ENCODE peak calls at places on chromosome 14, in six cellular contexts. V is fibroblast of lung; Q is fibroblast of the aortic adventitia; D is ovary; F is B cell; B is CD4-positive, alpha-beta T cell. N is an unnamed sample.

GRCh38 chr14:36477266-36477665 is 42.8 kb downstream of the NKX2-1 start:
- DNase-seq in V (peak), Q (no peak), D (no peak), F (no peak), B (no peak), N (no peak)

GRCh38 chr14:35858521-35859209 is 32.5 kb downstream of the BRMS1L start:
- DNase-seq in V (peak), Q (peak), D (no peak), F (no peak), B (no peak), N (no peak)

GRCh38 chr14:32620303-32620702 is 291.2 kb downstream of the AKAP6 start:
- DNase-seq in V (peak), Q (no peak), D (no peak), F (no peak), B (no peak), N (no peak)

GRCh38 chr14:89180546-89180945 is 236.5 kb downstream of the FOXN3 start:
- DNase-seq in V (no peak), Q (no peak), D (no peak), F (no peak), B (no peak), N (no peak)

GRCh38 chr14:24900281-24900868 is 149.6 kb downstream of the STXBP6 start:
- DNase-seq in V (peak), Q (peak), D (no peak), F (no peak), B (no peak), N (no peak)

GRCh38 chr14:70130498-70130897 is 58.3 kb downstream of the SLC8A3 start:
- DNase-seq in V (no peak), Q (no peak), D (no peak), F (no peak), B (no peak), N (no peak)

GRCh38 chr14:74526854-74527585 is 33.5 kb downstream of the ISCA2 start:
- DNase-seq in V (no peak), Q (no peak), D (no peak), F (no peak), B (no peak), N (no peak)

GRCh38 chr14:53954551-53955233 is 1.9 kb downstream of the BMP4 start:
- DNase-seq in V (peak), Q (peak), D (peak), F (no peak), B (no peak), N (no peak)

GRCh38 chr14:54920052-54920451 is 17.4 kb upstream of the GCH1 start:
- DNase-seq in V (no peak), Q (no peak), D (no peak), F (no peak), B (no peak), N (no peak)

GRCh38 chr14:32635103-32635719 is 303.5 kb upstream of the NPAS3 start:
- DNase-seq in V (peak), Q (peak), D (no peak), F (no peak), B (no peak), N (no peak)

GRCh38 chr14:53613404-53614253 is 343.0 kb downstream of the BMP4 start:
- DNase-seq in V (peak), Q (no peak), D (no peak), F (peak), B (no peak), N (peak)

GRCh38 chr14:32006267-32007110 is 70.6 kb upstream of the ARHGAP5 start:
- DNase-seq in V (peak), Q (no peak), D (no peak), F (no peak), B (no peak), N (no peak)

GRCh38 chr14:67680121-67680602 is 5.7 kb upstream of the VTI1B start:
- DNase-seq in V (peak), Q (peak), D (no peak), F (no peak), B (no peak), N (peak)

GRCh38 chr14:95294834-95295599 is 24.7 kb downstream of the CLMN start:
- DNase-seq in V (peak), Q (peak), D (no peak), F (no peak), B (no peak), N (no peak)

GRCh38 chr14:27528328-27528727 is 930.5 kb upstream of the NOVA1 start:
- DNase-seq in V (peak), Q (peak), D (no peak), F (no peak), B (no peak), N (no peak)

GRCh38 chr14:69674546-69675245 is 63.3 kb downstream of the SUSD6 start:
- DNase-seq in V (no peak), Q (no peak), D (no peak), F (no peak), B (no peak), N (no peak)

GRCh38 chr14:56482306-56482705 is 97.3 kb upstream of the TMEM260 start:
- DNase-seq in V (no peak), Q (peak), D (no peak), F (no peak), B (no peak), N (no peak)

GRCh38 chr14:74510211-74510931 is 16.8 kb downstream of the ISCA2 start:
- DNase-seq in V (peak), Q (no peak), D (peak), F (no peak), B (peak), N (no peak)

GRCh38 chr14:35285168-35285990 is 6.8 kb upstream of the PSMA6 start:
- DNase-seq in V (no peak), Q (no peak), D (no peak), F (peak), B (no peak), N (peak)

GRCh38 chr14:21049263-21049662 is 7.1 kb downstream of the RNASE7 start:
- DNase-seq in V (peak), Q (peak), D (no peak), F (no peak), B (no peak), N (no peak)

GRCh38 chr14:105201156-105201927 is 20.2 kb upstream of the NUDT14 start:
- DNase-seq in V (no peak), Q (no peak), D (no peak), F (peak), B (no peak), N (no peak)
- TF ChIP-seq CTCF in V (no peak), Q (no peak), D (no peak), F (no peak), B (no peak), N (no peak)

GRCh38 chr14:45907782-45908181 is 654.8 kb upstream of the MIS18BP1 start:
- DNase-seq in V (no peak), Q (no peak), D (no peak), F (no peak), B (no peak), N (no peak)
- TF ChIP-seq CTCF in V (no peak), Q (no peak), D (no peak), F (no peak), B (no peak), N (no peak)

DNA sequence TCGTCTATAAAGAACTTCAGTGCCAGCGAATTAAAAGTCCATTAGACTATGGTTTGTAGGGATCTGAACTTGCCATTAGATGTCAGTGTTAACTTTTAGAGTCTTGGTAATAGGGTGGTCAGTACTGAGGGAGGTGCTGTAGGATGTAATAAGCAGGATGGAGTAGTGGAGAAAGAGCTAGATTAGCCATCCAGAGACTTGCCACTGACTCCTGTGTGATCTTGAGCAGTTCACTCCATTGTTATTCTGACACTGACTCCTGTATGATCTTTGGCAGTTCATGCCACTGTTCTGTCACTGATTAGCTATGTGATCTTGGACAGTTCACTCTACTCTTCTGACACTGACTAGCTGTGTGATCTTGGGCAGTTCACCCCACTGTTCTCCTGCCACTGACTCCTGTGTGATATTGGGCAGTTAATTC is 133.6 kb downstream of the TTLL5 start:
- DNase-seq in V (peak), Q (peak), D (no peak), F (no peak), B (no peak), N (no peak)
- TF ChIP-seq CTCF in V (peak), Q (peak), D (no peak), F (no peak), B (no peak), N (no peak)

GRCh38 chr14:101234588-101234937 is 326.7 kb upstream of the DIO3 start:
- DNase-seq in V (no peak), Q (no peak), D (no peak), F (no peak), B (peak), N (peak)

GRCh38 chr14:101233861-101234587 is 327.3 kb upstream of the DIO3 start:
- DNase-seq in V (no peak), Q (no peak), D (no peak), F (no peak), B (peak), N (no peak)

GRCh38 chr14:101236496-101237240 is 324.6 kb upstream of the DIO3 start:
- DNase-seq in V (no peak), Q (no peak), D (no peak), F (no peak), B (peak), N (peak)

GRCh38 chr14:101235872-101236221 is 325.4 kb upstream of the DIO3 start:
- DNase-seq in V (no peak), Q (no peak), D (no peak), F (no peak), B (peak), N (peak)

GRCh38 chr14:101235042-101235871 is 326.0 kb upstream of the DIO3 start:
- DNase-seq in V (peak), Q (peak), D (no peak), F (peak), B (peak), N (peak)
- TF ChIP-seq CTCF in V (peak), Q (peak), D (peak), F (peak), B (no peak), N (no peak)

GRCh38 chr14:99627510-99628381 is 17.2 kb upstream of the HHIPL1 start:
- DNase-seq in V (no peak), Q (no peak), D (no peak), F (no peak), B (no peak), N (no peak)

GRCh38 chr14:99632410-99633035 is 12.4 kb upstream of the HHIPL1 start:
- DNase-seq in V (no peak), Q (no peak), D (no peak), F (no peak), B (no peak), N (peak)

GRCh38 chr14:99628832-99629618 is 15.9 kb upstream of the HHIPL1 start:
- DNase-seq in V (peak), Q (peak), D (peak), F (peak), B (peak), N (peak)

GRCh38 chr14:99633141-99633540 is 11.8 kb upstream of the HHIPL1 start:
- DNase-seq in V (no peak), Q (no peak), D (no peak), F (no peak), B (no peak), N (peak)

DNA sequence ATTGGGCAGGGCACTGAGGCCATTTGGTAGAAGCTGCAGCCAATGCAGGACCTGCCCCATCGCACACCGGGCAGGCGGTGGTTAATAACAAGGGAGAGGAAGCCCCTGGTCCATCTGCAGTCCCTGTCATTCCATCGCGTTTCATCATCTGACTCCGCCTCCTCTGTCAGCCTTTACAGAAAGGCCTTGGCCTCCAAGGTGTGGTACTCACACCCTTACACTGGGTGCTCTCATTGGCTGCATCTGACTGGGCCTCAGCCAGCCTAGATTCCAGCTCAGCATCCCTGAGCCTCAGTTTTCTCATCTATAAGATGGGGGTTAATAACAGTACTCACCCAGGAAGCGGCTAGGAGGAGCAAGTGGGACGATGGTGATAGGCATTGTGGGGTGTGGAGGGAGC is 14.7 kb upstream of the HHIPL1 start:
- DNase-seq in V (no peak), Q (no peak), D (no peak), F (no peak), B (no peak), N (no peak)
- TF ChIP-seq CTCF in V (no peak), Q (no peak), D (no peak), F (no peak), B (no peak), N (no peak)

DNA sequence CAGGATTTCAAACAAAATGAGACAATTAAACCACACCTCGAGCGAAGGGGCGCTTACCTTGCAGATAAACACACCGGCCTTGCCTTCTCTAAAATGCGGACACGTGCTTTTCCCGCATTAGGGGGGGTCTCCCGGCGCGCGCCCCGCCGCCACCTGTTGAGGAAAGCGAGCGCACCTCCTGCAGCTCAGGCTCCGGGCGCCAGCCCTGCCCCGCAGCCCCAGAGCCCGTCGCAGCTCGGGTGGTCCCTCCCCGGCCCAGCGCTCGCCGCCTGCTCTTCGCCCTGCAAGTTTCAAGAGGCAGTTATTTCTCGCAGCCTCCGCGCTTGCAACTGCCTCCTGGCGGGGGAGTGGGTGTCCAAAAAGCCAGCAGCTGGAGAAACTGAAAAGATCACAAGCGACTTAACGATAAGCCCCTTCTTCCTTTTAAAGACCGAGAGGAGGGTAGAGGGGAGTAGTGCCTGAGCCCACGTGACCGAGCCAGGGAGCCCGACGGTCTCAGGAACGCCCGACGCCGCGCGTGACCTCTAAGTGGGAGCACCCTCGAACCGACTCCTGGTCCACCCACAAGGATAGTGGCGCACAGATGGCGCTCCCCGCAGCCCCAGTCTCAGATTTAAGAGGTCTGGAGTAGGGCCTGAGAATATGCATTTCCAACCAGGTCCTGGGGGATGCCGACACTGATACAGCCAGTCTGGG is at the start of gene ESR2:
- DNase-seq in V (peak), Q (peak), D (peak), F (peak), B (peak), N (peak)
- TF ChIP-seq CTCF in V (peak), Q (peak), D (peak), F (no peak), B (no peak), N (peak)

GRCh38 chr14:77409131-77409533 is 14.2 kb downstream of the NOXRED1 start:
- DNase-seq in V (peak), Q (peak), D (no peak), F (peak), B (no peak), N (no peak)
- TF ChIP-seq CTCF in V (no peak), Q (peak), D (no peak), F (no peak), B (no peak), N (no peak)